ENCODE peak calls at places on chromosomes 2 and 18, in ten cellular contexts. P is tibial artery; G is AG04450; L is CD4-positive, alpha-beta T cell; N is A549; B is pancreas; Q is PC-9; H is osteocyte; W is HFFc6; F is HCT116. U is an unnamed sample.

GRCh38 chr2:74585406-74586182 is 31.1 kb downstream of the DOK1 start:
- DNase-seq in H (no peak), Q (no peak), B (no peak), W (no peak), L (no peak), F (no peak), G (no peak), N (no peak), P (peak), U (peak)

GRCh38 chr2:215461836-215462532 is 26.1 kb upstream of the FN1 start:
- DNase-seq in B (no peak), Q (no peak), H (no peak), L (no peak), G (no peak), P (no peak), F (no peak), N (no peak), W (no peak), U (no peak)

GRCh38 chr2:217846321-217846743 is 156.5 kb downstream of the TNS1 start:
- DNase-seq in G (no peak), W (no peak), L (no peak), N (no peak), B (no peak), F (no peak), P (peak), Q (no peak), H (no peak), U (no peak)

GRCh38 chr2:164710252-164710633 is 89.0 kb upstream of the GRB14 start:
- DNase-seq in B (no peak), P (no peak), W (no peak), G (peak), Q (no peak), F (no peak), H (no peak), N (peak), L (no peak), U (no peak)

GRCh38 chr18:2304378-2305175 is 266.7 kb downstream of the METTL4 start:
- DNase-seq in B (no peak), W (peak), N (peak), G (no peak), H (no peak), F (no peak), P (no peak), L (no peak), Q (peak), U (no peak)

GRCh38 chr2:19363474-19363778 is 5.0 kb upstream of the OSR1 start:
- DNase-seq in N (no peak), P (no peak), F (no peak), L (no peak), G (no peak), H (no peak), W (no peak), B (no peak), Q (no peak), U (no peak)

GRCh38 chr2:33673937-33674336 is 74.8 kb upstream of the FAM98A start:
- DNase-seq in F (peak), G (no peak), Q (no peak), P (no peak), N (peak), L (no peak), B (no peak), W (no peak), H (no peak), U (no peak)

GRCh38 chr18:25181581-25181980 is 170.4 kb downstream of the ZNF521 start:
- DNase-seq in Q (no peak), N (no peak), B (no peak), P (no peak), G (no peak), H (no peak), L (no peak), W (no peak), F (no peak), U (no peak)

GRCh38 chr2:98898423-98898841 is 37.6 kb downstream of the CRACDL start:
- DNase-seq in Q (no peak), N (no peak), B (no peak), F (no peak), G (no peak), H (peak), W (no peak), L (no peak), P (no peak), U (no peak)

GRCh38 chr2:219073413-219074129 is 12.8 kb upstream of the IHH start:
- DNase-seq in Q (no peak), B (no peak), P (no peak), G (peak), F (peak), W (peak), H (no peak), L (no peak), N (peak), U (no peak)

GRCh38 chr2:163347982-163348842 is 387.6 kb downstream of the FIGN start:
- DNase-seq in P (peak), F (peak), Q (peak), H (peak), G (peak), L (no peak), B (peak), W (peak), N (peak), U (peak)

GRCh38 chr18:4854664-4855063 is 342.4 kb downstream of the AKAIN1 start:
- DNase-seq in Q (no peak), L (no peak), W (no peak), H (no peak), G (no peak), B (no peak), P (no peak), F (no peak), N (no peak), U (no peak)

GRCh38 chr2:184113691-184114403 is 484.5 kb upstream of the ZNF804A start:
- DNase-seq in H (no peak), Q (no peak), L (no peak), W (no peak), N (no peak), G (no peak), F (no peak), P (no peak), B (no peak), U (no peak)

GRCh38 chr2:179538406-179538805 is 273.8 kb upstream of the SESTD1 start:
- DNase-seq in B (no peak), F (no peak), H (no peak), G (no peak), P (no peak), Q (no peak), W (no peak), N (no peak), L (no peak), U (no peak)

GRCh38 chr18:57223160-57223870 is 76.4 kb downstream of the BOD1L2 start:
- DNase-seq in F (no peak), W (no peak), Q (no peak), B (no peak), P (no peak), N (peak), L (no peak), H (no peak), G (no peak), U (no peak)

GRCh38 chr2:44942304-44943030 is 965 bp downstream of the SIX3 start:
- DNase-seq in F (no peak), Q (no peak), P (no peak), G (no peak), W (no peak), L (no peak), N (no peak), H (no peak), B (no peak), U (no peak)

GRCh38 chr2:44137872-44138551 is 30.7 kb upstream of the PPM1B start:
- DNase-seq in B (no peak), G (no peak), Q (no peak), W (no peak), N (no peak), L (no peak), H (no peak), P (no peak), F (no peak), U (no peak)

GRCh38 chr2:47190188-47190818 is 35.2 kb upstream of the STPG4 start:
- DNase-seq in F (no peak), Q (peak), G (no peak), L (no peak), W (peak), N (peak), P (no peak), H (no peak), B (no peak), U (no peak)

GRCh38 chr2:100484390-100484789 is 14.1 kb downstream of the NMS start:
- DNase-seq in G (no peak), B (no peak), F (no peak), H (no peak), Q (no peak), L (no peak), P (no peak), W (no peak), N (no peak), U (no peak)

GRCh38 chr2:241701405-241702154 is at the start of gene ING5:
- DNase-seq in P (peak), G (peak), H (peak), L (peak), Q (peak), W (peak), B (peak), F (peak), N (peak), U (peak)
- TF ChIP-seq CTCF in P (no peak), G (no peak), H (no peak), L (no peak), Q (no peak), W (peak), B (no peak), F (no peak), N (no peak), U (no peak)

GRCh38 chr2:173251225-173251624 is 103.4 kb upstream of the CDCA7 start:
- DNase-seq in P (no peak), W (no peak), L (no peak), B (no peak), N (no peak), F (no peak), G (no peak), H (no peak), Q (no peak), U (no peak)
- TF ChIP-seq CTCF in P (no peak), W (no peak), L (no peak), B (no peak), N (no peak), F (no peak), G (no peak), H (no peak), Q (no peak), U (no peak)

GRCh38 chr18:77899972-77900754 is 650.5 kb downstream of the GALR1 start:
- DNase-seq in P (no peak), H (no peak), F (no peak), B (peak), L (peak), Q (no peak), N (peak), W (no peak), G (no peak), U (no peak)
- TF ChIP-seq CTCF in P (peak), H (peak), F (no peak), B (peak), L (peak), Q (peak), N (peak), W (peak), G (peak), U (peak)

GRCh38 chr2:187590175-187590574 is 35.9 kb upstream of the TFPI start:
- DNase-seq in B (no peak), Q (no peak), F (no peak), L (no peak), P (no peak), G (no peak), N (no peak), H (no peak), W (no peak), U (no peak)

GRCh38 chr2:187593098-187593497 is 38.9 kb upstream of the TFPI start:
- DNase-seq in Q (no peak), G (no peak), N (no peak), W (no peak), L (no peak), F (no peak), P (no peak), B (no peak), H (no peak), U (no peak)

GRCh38 chr2:187593697-187594096 is 39.5 kb upstream of the TFPI start:
- DNase-seq in L (no peak), Q (no peak), P (no peak), H (no peak), N (no peak), W (peak), F (no peak), B (no peak), G (no peak), U (no peak)

GRCh38 chr2:187594801-187595200 is 40.6 kb upstream of the TFPI start:
- DNase-seq in G (no peak), L (no peak), F (no peak), N (no peak), B (no peak), Q (no peak), P (no peak), H (no peak), W (no peak), U (no peak)
- TF ChIP-seq CTCF in G (no peak), L (no peak), F (peak), N (peak), B (no peak), Q (peak), P (no peak), H (peak), W (peak), U (no peak)